ENCODE peak calls at places on chromosomes 2 and 18, in four cellular contexts. One of them, this sample, is unnamed.

GRCh38 chr2:107009275-107009674 is 123.3 kb upstream of the ST6GAL2 start:
- DNase-seq in brain microvascular endothelial cell: no peak
- DNase-seq in ovary: no peak
- DNase-seq in tibial nerve: no peak
- DNase-seq in this sample: no peak

GRCh38 chr18:13006731-13007550 is 15.8 kb downstream of the CEP192 start:
- DNase-seq in brain microvascular endothelial cell: no peak
- DNase-seq in ovary: no peak
- DNase-seq in tibial nerve: no peak
- DNase-seq in this sample: no peak

GRCh38 chr2:219509780-219510511 is 4.3 kb upstream of the ASIC4 start:
- DNase-seq in brain microvascular endothelial cell: peak
- DNase-seq in ovary: peak
- DNase-seq in tibial nerve: peak
- DNase-seq in this sample: no peak

GRCh38 chr18:35597758-35598157 is 16.2 kb downstream of the GALNT1 start:
- DNase-seq in brain microvascular endothelial cell: no peak
- DNase-seq in ovary: no peak
- DNase-seq in tibial nerve: no peak
- DNase-seq in this sample: no peak

GRCh38 chr2:71789556-71790219 is 336.3 kb downstream of the DYSF start:
- DNase-seq in brain microvascular endothelial cell: no peak
- DNase-seq in ovary: no peak
- DNase-seq in tibial nerve: no peak
- DNase-seq in this sample: no peak

GRCh38 chr18:49648326-49648725 is 86.5 kb downstream of the LIPG start:
- DNase-seq in brain microvascular endothelial cell: no peak
- DNase-seq in ovary: no peak
- DNase-seq in tibial nerve: no peak
- DNase-seq in this sample: no peak

GRCh38 chr2:156505696-156506095 is 69.5 kb downstream of the GPD2 start:
- DNase-seq in brain microvascular endothelial cell: no peak
- DNase-seq in ovary: no peak
- DNase-seq in tibial nerve: no peak
- DNase-seq in this sample: no peak

GRCh38 chr2:74383254-74383653 is 3.1 kb upstream of the DCTN1 start:
- DNase-seq in brain microvascular endothelial cell: peak
- DNase-seq in ovary: no peak
- DNase-seq in tibial nerve: no peak
- DNase-seq in this sample: peak

GRCh38 chr18:46555724-46556123 is 101.3 kb downstream of the LOXHD1 start:
- DNase-seq in brain microvascular endothelial cell: no peak
- DNase-seq in ovary: no peak
- DNase-seq in tibial nerve: no peak
- DNase-seq in this sample: no peak

GRCh38 chr2:60882971-60883753 is 1.8 kb downstream of the REL start:
- DNase-seq in brain microvascular endothelial cell: peak
- DNase-seq in ovary: peak
- DNase-seq in tibial nerve: peak
- DNase-seq in this sample: no peak

GRCh38 chr18:46002934-46003333 is 35.8 kb upstream of the EPG5 start:
- DNase-seq in brain microvascular endothelial cell: no peak
- DNase-seq in ovary: no peak
- DNase-seq in tibial nerve: no peak
- DNase-seq in this sample: no peak

GRCh38 chr2:168889635-168890005 is 610 bp downstream of the SPC25 start:
- DNase-seq in brain microvascular endothelial cell: no peak
- DNase-seq in ovary: no peak
- DNase-seq in tibial nerve: no peak
- DNase-seq in this sample: no peak

GRCh38 chr2:49044680-49045079 is 109.6 kb downstream of the FSHR start:
- DNase-seq in brain microvascular endothelial cell: no peak
- DNase-seq in ovary: no peak
- DNase-seq in tibial nerve: no peak
- DNase-seq in this sample: no peak

GRCh38 chr2:28557389-28558119 is 61.7 kb downstream of the PLB1 start:
- DNase-seq in brain microvascular endothelial cell: no peak
- DNase-seq in ovary: no peak
- DNase-seq in tibial nerve: no peak
- DNase-seq in this sample: no peak

GRCh38 chr2:239222346-239223028 is 178.3 kb downstream of the HDAC4 start:
- DNase-seq in brain microvascular endothelial cell: no peak
- DNase-seq in ovary: peak
- DNase-seq in tibial nerve: no peak
- DNase-seq in this sample: no peak

GRCh38 chr2:13543550-13543949 is 826.8 kb downstream of the TRIB2 start:
- DNase-seq in brain microvascular endothelial cell: no peak
- DNase-seq in ovary: no peak
- DNase-seq in tibial nerve: no peak
- DNase-seq in this sample: no peak

GRCh38 chr18:33541316-33541715 is 36.7 kb upstream of the ASXL3 start:
- DNase-seq in brain microvascular endothelial cell: no peak
- DNase-seq in ovary: no peak
- DNase-seq in tibial nerve: no peak
- DNase-seq in this sample: no peak

GRCh38 chr2:196080526-196080925 is 11.9 kb upstream of the DNAH7 start:
- DNase-seq in brain microvascular endothelial cell: no peak
- DNase-seq in ovary: no peak
- DNase-seq in tibial nerve: no peak
- DNase-seq in this sample: no peak

DNA sequence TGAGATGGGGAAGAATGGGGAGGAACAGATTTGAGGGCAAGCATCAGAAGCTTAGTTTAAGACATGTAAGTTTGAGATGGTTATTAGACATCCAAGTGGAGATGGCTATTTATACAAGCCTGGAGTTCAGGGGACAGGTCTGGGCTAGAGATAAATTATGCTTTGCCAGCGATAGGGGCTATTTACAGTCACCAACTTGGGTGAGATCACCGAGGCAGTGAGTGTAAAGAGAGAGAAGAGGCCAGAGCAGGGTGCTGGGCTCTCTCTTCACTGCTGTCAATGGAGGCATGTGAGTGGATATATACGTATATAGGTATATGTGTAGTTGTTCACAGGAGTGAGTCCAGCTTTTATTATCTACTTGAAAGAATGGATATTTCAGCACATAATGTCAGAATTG is 81.0 kb downstream of the QPCT start:
- DNase-seq in brain microvascular endothelial cell: no peak
- DNase-seq in ovary: no peak
- DNase-seq in tibial nerve: no peak
- DNase-seq in this sample: no peak
- H3K4me3 ChIP-seq in brain microvascular endothelial cell: no peak
- H3K4me3 ChIP-seq in ovary: no peak
- H3K4me3 ChIP-seq in tibial nerve: no peak
- H3K4me3 ChIP-seq in this sample: no peak

GRCh38 chr2:44928660-44929471 is 12.6 kb upstream of the SIX3 start:
- DNase-seq in brain microvascular endothelial cell: no peak
- DNase-seq in ovary: no peak
- DNase-seq in tibial nerve: no peak
- DNase-seq in this sample: no peak
- TF ChIP-seq CTCF in brain microvascular endothelial cell: no peak
- TF ChIP-seq CTCF in ovary: no peak
- TF ChIP-seq CTCF in tibial nerve: no peak
- TF ChIP-seq CTCF in this sample: no peak

DNA sequence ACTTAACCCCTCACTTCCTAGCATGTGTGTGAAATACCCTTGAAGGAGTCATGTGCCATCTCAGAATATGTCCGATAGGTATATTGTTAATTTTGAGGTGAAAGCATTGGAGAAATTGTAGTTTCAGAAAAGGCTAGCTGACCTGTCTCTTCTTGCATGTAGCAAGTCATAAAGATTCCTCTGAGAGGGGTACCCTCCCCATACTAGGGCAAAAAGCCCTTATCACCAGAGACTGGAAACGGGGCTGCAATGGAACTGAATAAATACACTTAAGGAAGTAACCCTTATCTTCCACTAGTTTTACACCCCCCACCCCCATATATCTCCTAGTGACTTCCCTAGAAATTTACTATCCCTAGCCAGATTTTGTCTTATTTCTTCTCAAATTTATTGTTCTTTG is 1.8 kb upstream of the SF3B6 start:
- DNase-seq in brain microvascular endothelial cell: no peak
- DNase-seq in ovary: no peak
- DNase-seq in tibial nerve: no peak
- DNase-seq in this sample: no peak
- H3K4me3 ChIP-seq in brain microvascular endothelial cell: peak
- H3K4me3 ChIP-seq in ovary: no peak
- H3K4me3 ChIP-seq in tibial nerve: peak
- H3K4me3 ChIP-seq in this sample: peak

DNA sequence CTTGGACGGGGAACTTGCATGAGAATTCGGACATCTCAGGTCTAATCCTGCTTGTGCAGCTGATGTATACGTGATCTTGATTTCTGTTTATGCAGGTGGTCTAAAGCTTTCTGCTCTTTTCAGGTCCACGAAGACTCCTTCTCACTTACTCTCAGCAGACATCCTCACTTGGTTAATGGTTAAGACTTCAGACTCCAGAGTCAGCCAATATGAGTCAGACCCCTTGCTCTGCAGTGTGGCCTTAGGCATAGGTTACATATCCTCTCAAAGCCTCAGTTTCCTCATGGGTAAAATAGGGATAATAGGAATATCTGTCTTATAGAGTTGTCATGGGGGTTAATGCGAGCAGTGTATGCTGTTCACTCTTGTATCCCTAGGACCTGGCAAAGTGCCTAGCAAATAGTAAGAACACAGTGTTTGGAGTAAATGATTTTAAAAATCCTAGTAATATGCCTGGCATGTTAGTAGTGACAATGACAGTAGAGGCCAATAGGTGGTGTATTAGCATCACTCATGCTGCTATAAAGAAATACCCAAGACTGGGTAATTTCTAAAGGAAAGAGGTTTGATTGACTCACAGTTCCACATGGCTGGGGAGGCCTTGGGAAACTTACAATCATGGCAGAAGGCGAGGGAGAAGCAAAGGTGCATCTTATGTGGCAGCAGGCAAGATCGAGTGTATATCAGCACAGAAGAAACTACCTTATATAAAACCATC is 42.3 kb downstream of the XRCC5 start:
- DNase-seq in brain microvascular endothelial cell: peak
- DNase-seq in ovary: no peak
- DNase-seq in tibial nerve: no peak
- DNase-seq in this sample: no peak
- TF ChIP-seq CTCF in brain microvascular endothelial cell: no peak
- TF ChIP-seq CTCF in ovary: no peak
- TF ChIP-seq CTCF in tibial nerve: no peak
- TF ChIP-seq CTCF in this sample: no peak

DNA sequence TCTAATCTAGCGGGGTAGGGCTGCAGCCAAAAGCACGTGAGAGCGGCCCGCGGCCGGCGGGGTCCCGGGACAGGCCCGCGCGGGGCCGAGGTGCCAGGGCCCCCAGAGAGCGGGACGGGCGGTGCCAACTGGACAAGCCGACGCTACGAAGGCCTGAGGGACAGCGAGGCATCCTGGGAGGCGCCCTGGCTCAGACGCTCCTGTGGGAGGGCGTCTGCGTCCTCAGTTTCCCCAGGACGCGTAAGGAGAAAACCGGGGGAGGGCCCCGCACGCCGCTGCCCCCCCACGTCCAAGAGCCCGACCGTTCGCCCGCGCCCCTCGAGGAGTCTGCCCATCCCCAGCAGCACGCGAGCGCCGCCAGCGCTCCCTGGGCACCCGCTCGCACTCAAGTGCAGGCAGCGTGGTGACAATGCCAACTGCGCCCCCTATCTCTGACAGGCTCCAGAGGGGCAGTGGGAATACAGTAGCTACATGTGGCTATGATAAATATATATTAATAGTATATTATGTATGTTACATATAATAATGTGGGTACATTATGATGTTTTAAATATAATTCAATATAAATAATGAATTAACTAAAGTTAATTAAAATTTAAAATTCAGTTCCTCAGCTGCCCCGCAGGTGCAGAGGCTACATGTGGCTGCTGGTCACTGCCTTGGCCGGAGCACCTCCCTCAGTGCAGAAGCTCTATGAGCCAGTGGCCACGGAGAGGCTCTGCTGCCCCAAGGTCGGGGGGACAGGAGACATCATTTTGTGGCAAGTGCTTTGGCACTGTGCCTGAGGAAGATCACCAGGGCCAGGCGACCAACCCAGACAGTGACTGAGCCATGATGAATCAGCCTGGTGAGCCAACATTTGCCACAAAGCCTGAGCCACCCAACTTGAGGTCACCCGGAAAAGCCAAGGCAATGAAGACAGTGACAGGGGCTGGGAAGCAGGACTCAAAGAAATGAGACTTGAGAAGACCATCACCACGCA is 5.5 kb upstream of the SFT2D3 start:
- DNase-seq in brain microvascular endothelial cell: peak
- DNase-seq in ovary: peak
- DNase-seq in tibial nerve: peak
- DNase-seq in this sample: no peak
- H3K4me3 ChIP-seq in brain microvascular endothelial cell: peak
- H3K4me3 ChIP-seq in ovary: peak
- H3K4me3 ChIP-seq in tibial nerve: peak
- H3K4me3 ChIP-seq in this sample: peak

This sample was measured in astrocyte of the cerebellum.